ENCODE peak calls at places on chromosomes 2 and 18, in nine cellular contexts. One of them, this sample, is unnamed.
A peak's percentile ranks its signal among the peaks of the same experiment; 100 is the strongest.

GRCh38 chr2:9690716-9691498 is 60.1 kb upstream of the YWHAQ start:
- DNase-seq in mesenchymal stem cell: no peak
- DNase-seq in tibial artery: no peak
- DNase-seq in breast epithelium: no peak
- DNase-seq in upper lobe of right lung: no peak
- DNase-seq in osteoblast: no peak
- DNase-seq in GM23248: no peak
- DNase-seq in thyroid gland: no peak
- DNase-seq in left lung: no peak
- DNase-seq in this sample: no peak

GRCh38 chr2:133801956-133802355 is 233.7 kb upstream of the NCKAP5 start:
- DNase-seq in tibial artery: no peak
- DNase-seq in osteoblast: no peak
- DNase-seq in breast epithelium: no peak
- DNase-seq in mesenchymal stem cell: no peak
- DNase-seq in upper lobe of right lung: no peak
- DNase-seq in GM23248: no peak
- DNase-seq in thyroid gland: no peak
- DNase-seq in left lung: no peak
- DNase-seq in this sample: no peak

GRCh38 chr18:13361422-13361821 is 142.9 kb downstream of the LDLRAD4 start:
- DNase-seq in thyroid gland: no peak
- DNase-seq in tibial artery: no peak
- DNase-seq in upper lobe of right lung: no peak
- DNase-seq in breast epithelium: no peak
- DNase-seq in left lung: no peak
- DNase-seq in mesenchymal stem cell: no peak
- DNase-seq in GM23248: no peak
- DNase-seq in osteoblast: no peak
- DNase-seq in this sample: no peak

GRCh38 chr18:47846431-47846830 is 84.0 kb downstream of the SMAD2 start:
- DNase-seq in mesenchymal stem cell: peak; percentile 4
- DNase-seq in breast epithelium: no peak
- DNase-seq in osteoblast: no peak
- DNase-seq in thyroid gland: no peak
- DNase-seq in left lung: no peak
- DNase-seq in upper lobe of right lung: no peak
- DNase-seq in GM23248: no peak
- DNase-seq in tibial artery: no peak
- DNase-seq in this sample: no peak

GRCh38 chr2:241852981-241853631 is 5.6 kb downstream of the PDCD1 start:
- DNase-seq in osteoblast: peak; percentile 79
- DNase-seq in left lung: no peak
- DNase-seq in upper lobe of right lung: no peak
- DNase-seq in mesenchymal stem cell: no peak
- DNase-seq in breast epithelium: no peak
- DNase-seq in GM23248: no peak
- DNase-seq in thyroid gland: no peak
- DNase-seq in tibial artery: peak; percentile 63
- DNase-seq in this sample: no peak

GRCh38 chr2:219045937-219046550 is 4.7 kb upstream of the CFAP65 start:
- DNase-seq in tibial artery: no peak
- DNase-seq in GM23248: peak; percentile 55
- DNase-seq in breast epithelium: no peak
- DNase-seq in osteoblast: peak; percentile 81
- DNase-seq in thyroid gland: no peak
- DNase-seq in mesenchymal stem cell: peak; percentile 45
- DNase-seq in upper lobe of right lung: no peak
- DNase-seq in left lung: no peak
- DNase-seq in this sample: no peak

GRCh38 chr2:52336951-52337350 is 1305.0 kb upstream of the NRXN1 start:
- DNase-seq in breast epithelium: no peak
- DNase-seq in osteoblast: no peak
- DNase-seq in upper lobe of right lung: no peak
- DNase-seq in tibial artery: no peak
- DNase-seq in GM23248: no peak
- DNase-seq in left lung: no peak
- DNase-seq in mesenchymal stem cell: peak; percentile 42
- DNase-seq in thyroid gland: no peak
- DNase-seq in this sample: no peak

GRCh38 chr2:8761529-8762164 is 75.8 kb downstream of the KIDINS220 start:
- DNase-seq in breast epithelium: no peak
- DNase-seq in left lung: no peak
- DNase-seq in tibial artery: no peak
- DNase-seq in mesenchymal stem cell: peak; percentile 50
- DNase-seq in upper lobe of right lung: no peak
- DNase-seq in thyroid gland: no peak
- DNase-seq in osteoblast: peak; percentile 41
- DNase-seq in GM23248: peak; percentile 59
- DNase-seq in this sample: no peak

GRCh38 chr2:174602741-174603140 is 5.1 kb upstream of the WIPF1 start:
- DNase-seq in GM23248: peak; percentile 37
- DNase-seq in mesenchymal stem cell: no peak
- DNase-seq in upper lobe of right lung: no peak
- DNase-seq in left lung: no peak
- DNase-seq in thyroid gland: no peak
- DNase-seq in breast epithelium: no peak
- DNase-seq in tibial artery: no peak
- DNase-seq in osteoblast: no peak
- DNase-seq in this sample: no peak

GRCh38 chr2:12613137-12613912 is 103.4 kb upstream of the TRIB2 start:
- DNase-seq in mesenchymal stem cell: no peak
- DNase-seq in osteoblast: no peak
- DNase-seq in upper lobe of right lung: no peak
- DNase-seq in GM23248: no peak
- DNase-seq in tibial artery: no peak
- DNase-seq in thyroid gland: no peak
- DNase-seq in left lung: no peak
- DNase-seq in breast epithelium: no peak
- DNase-seq in this sample: no peak

GRCh38 chr2:53969285-53970094 is 1.3 kb downstream of the PSME4 start:
- DNase-seq in GM23248: peak; percentile 86
- DNase-seq in mesenchymal stem cell: peak; percentile 86
- DNase-seq in tibial artery: no peak
- DNase-seq in breast epithelium: no peak
- DNase-seq in thyroid gland: no peak
- DNase-seq in left lung: no peak
- DNase-seq in upper lobe of right lung: no peak
- DNase-seq in osteoblast: peak; percentile 63
- DNase-seq in this sample: no peak

GRCh38 chr2:197141669-197142068 is 168.9 kb downstream of the ANKRD44 start:
- DNase-seq in breast epithelium: no peak
- DNase-seq in left lung: no peak
- DNase-seq in osteoblast: no peak
- DNase-seq in mesenchymal stem cell: no peak
- DNase-seq in GM23248: no peak
- DNase-seq in thyroid gland: no peak
- DNase-seq in tibial artery: no peak
- DNase-seq in upper lobe of right lung: no peak
- DNase-seq in this sample: no peak

GRCh38 chr2:96538487-96539214 is 2.1 kb downstream of the ARID5A start:
- DNase-seq in left lung: peak; percentile 86
- DNase-seq in osteoblast: peak; percentile 44
- DNase-seq in mesenchymal stem cell: peak; percentile 49
- DNase-seq in GM23248: peak; percentile 66
- DNase-seq in thyroid gland: peak; percentile 81
- DNase-seq in upper lobe of right lung: peak; percentile 87
- DNase-seq in tibial artery: peak; percentile 89
- DNase-seq in breast epithelium: peak; percentile 90
- DNase-seq in this sample: peak; percentile 92

GRCh38 chr18:32910694-32911296 is 138.0 kb upstream of the KLHL14 start:
- DNase-seq in upper lobe of right lung: no peak
- DNase-seq in tibial artery: no peak
- DNase-seq in breast epithelium: no peak
- DNase-seq in mesenchymal stem cell: no peak
- DNase-seq in GM23248: no peak
- DNase-seq in left lung: no peak
- DNase-seq in thyroid gland: no peak
- DNase-seq in osteoblast: no peak
- DNase-seq in this sample: no peak

GRCh38 chr2:157932480-157933205 is 56.5 kb upstream of the ACVR1 start:
- DNase-seq in osteoblast: peak; percentile 46
- DNase-seq in tibial artery: no peak
- DNase-seq in thyroid gland: no peak
- DNase-seq in GM23248: no peak
- DNase-seq in left lung: no peak
- DNase-seq in breast epithelium: no peak
- DNase-seq in upper lobe of right lung: no peak
- DNase-seq in mesenchymal stem cell: no peak
- DNase-seq in this sample: no peak

GRCh38 chr2:54728669-54729120 is 5.2 kb downstream of the EML6 start:
- DNase-seq in GM23248: peak; percentile 93
- DNase-seq in left lung: no peak
- DNase-seq in breast epithelium: no peak
- DNase-seq in osteoblast: peak; percentile 96
- DNase-seq in tibial artery: no peak
- DNase-seq in upper lobe of right lung: no peak
- DNase-seq in thyroid gland: no peak
- DNase-seq in mesenchymal stem cell: peak; percentile 62
- DNase-seq in this sample: no peak

GRCh38 chr18:26003817-26004216 is 86.6 kb downstream of the SS18 start:
- DNase-seq in tibial artery: no peak
- DNase-seq in left lung: no peak
- DNase-seq in osteoblast: no peak
- DNase-seq in mesenchymal stem cell: no peak
- DNase-seq in upper lobe of right lung: no peak
- DNase-seq in thyroid gland: no peak
- DNase-seq in breast epithelium: no peak
- DNase-seq in GM23248: no peak
- DNase-seq in this sample: no peak

GRCh38 chr2:20164061-20164733 is 60.7 kb downstream of the SDC1 start:
- DNase-seq in left lung: no peak
- DNase-seq in upper lobe of right lung: peak; percentile 53
- DNase-seq in osteoblast: peak; percentile 32
- DNase-seq in GM23248: peak; percentile 50
- DNase-seq in thyroid gland: no peak
- DNase-seq in breast epithelium: no peak
- DNase-seq in mesenchymal stem cell: peak; percentile 37
- DNase-seq in tibial artery: peak; percentile 55
- DNase-seq in this sample: no peak

GRCh38 chr2:232571026-232571474 is 20.6 kb downstream of the EIF4E2 start:
- DNase-seq in osteoblast: no peak
- DNase-seq in breast epithelium: no peak
- DNase-seq in thyroid gland: peak; percentile 56
- DNase-seq in upper lobe of right lung: no peak
- DNase-seq in tibial artery: no peak
- DNase-seq in mesenchymal stem cell: no peak
- DNase-seq in GM23248: no peak
- DNase-seq in left lung: no peak
- DNase-seq in this sample: no peak

GRCh38 chr18:250685-251084 is 17.2 kb downstream of the THOC1 start:
- DNase-seq in thyroid gland: no peak
- DNase-seq in mesenchymal stem cell: peak; percentile 72
- DNase-seq in tibial artery: no peak
- DNase-seq in osteoblast: peak; percentile 63
- DNase-seq in GM23248: peak; percentile 54
- DNase-seq in upper lobe of right lung: no peak
- DNase-seq in breast epithelium: no peak
- DNase-seq in left lung: no peak
- DNase-seq in this sample: no peak

GRCh38 chr2:70084973-70085710 is 2.1 kb upstream of the PCBP1 start:
- DNase-seq in GM23248: no peak
- DNase-seq in thyroid gland: peak; percentile 90
- DNase-seq in tibial artery: peak; percentile 71
- DNase-seq in breast epithelium: peak; percentile 51
- DNase-seq in left lung: peak; percentile 69
- DNase-seq in mesenchymal stem cell: no peak
- DNase-seq in upper lobe of right lung: no peak
- DNase-seq in osteoblast: peak; percentile 62
- DNase-seq in this sample: peak; percentile 56

GRCh38 chr2:165662720-165663119 is 131.3 kb downstream of the GALNT3 start:
- DNase-seq in breast epithelium: no peak
- DNase-seq in tibial artery: no peak
- DNase-seq in upper lobe of right lung: no peak
- DNase-seq in left lung: no peak
- DNase-seq in thyroid gland: no peak
- DNase-seq in mesenchymal stem cell: no peak
- DNase-seq in osteoblast: no peak
- DNase-seq in GM23248: no peak
- DNase-seq in this sample: no peak
- H3K4me1 ChIP-seq in breast epithelium: no peaks in the 10 kb centered on the region
- H3K4me1 ChIP-seq in tibial artery: no peaks in the 10 kb centered on the region
- H3K4me1 ChIP-seq in upper lobe of right lung: no peaks in the 10 kb centered on the region
- H3K4me1 ChIP-seq in left lung: no peaks in the 10 kb centered on the region
- H3K4me1 ChIP-seq in thyroid gland: no peaks in the 10 kb centered on the region
- H3K4me1 ChIP-seq in mesenchymal stem cell: no peaks in the 10 kb centered on the region
- H3K4me1 ChIP-seq in osteoblast: no peaks in the 10 kb centered on the region
- H3K4me1 ChIP-seq in GM23248: no peaks in the 10 kb centered on the region
- H3K4me1 ChIP-seq in this sample: no peaks in the 10 kb centered on the region

GRCh38 chr2:42917374-42918017 is 125.1 kb upstream of the HAAO start:
- DNase-seq in breast epithelium: peak; percentile 64
- DNase-seq in left lung: peak; percentile 55
- DNase-seq in osteoblast: no peak
- DNase-seq in mesenchymal stem cell: peak; percentile 66
- DNase-seq in thyroid gland: peak; percentile 34
- DNase-seq in tibial artery: peak; percentile 62
- DNase-seq in GM23248: peak; percentile 95
- DNase-seq in upper lobe of right lung: peak; percentile 44
- DNase-seq in this sample: no peak
- H3K4me1 ChIP-seq in breast epithelium: peaks cover 4% of the 10 kb centered on the region
- H3K4me1 ChIP-seq in left lung: peaks cover 4% of the 10 kb centered on the region
- H3K4me1 ChIP-seq in osteoblast: peaks cover 15% of the 10 kb centered on the region
- H3K4me1 ChIP-seq in mesenchymal stem cell: peaks cover 4% of the 10 kb centered on the region
- H3K4me1 ChIP-seq in thyroid gland: no peaks in the 10 kb centered on the region
- H3K4me1 ChIP-seq in tibial artery: peaks cover 28% of the 10 kb centered on the region
- H3K4me1 ChIP-seq in GM23248: peaks cover 40% of the 10 kb centered on the region
- H3K4me1 ChIP-seq in upper lobe of right lung: peaks cover 6% of the 10 kb centered on the region
- H3K4me1 ChIP-seq in this sample: no peaks in the 10 kb centered on the region

GRCh38 chr2:74036010-74036409 is 51.3 kb downstream of the TET3 start:
- DNase-seq in tibial artery: no peak
- DNase-seq in mesenchymal stem cell: no peak
- DNase-seq in upper lobe of right lung: no peak
- DNase-seq in osteoblast: no peak
- DNase-seq in GM23248: no peak
- DNase-seq in thyroid gland: no peak
- DNase-seq in left lung: no peak
- DNase-seq in breast epithelium: no peak
- DNase-seq in this sample: no peak
- H3K4me1 ChIP-seq in tibial artery: peaks cover 10% of the 10 kb centered on the region
- H3K4me1 ChIP-seq in mesenchymal stem cell: peaks cover 10% of the 10 kb centered on the region
- H3K4me1 ChIP-seq in upper lobe of right lung: peaks cover 40% of the 10 kb centered on the region
- H3K4me1 ChIP-seq in osteoblast: peaks cover 6% of the 10 kb centered on the region
- H3K4me1 ChIP-seq in GM23248: peaks cover 11% of the 10 kb centered on the region
- H3K4me1 ChIP-seq in thyroid gland: peaks cover 8% of the 10 kb centered on the region
- H3K4me1 ChIP-seq in left lung: peaks cover 26% of the 10 kb centered on the region
- H3K4me1 ChIP-seq in breast epithelium: no peaks in the 10 kb centered on the region
- H3K4me1 ChIP-seq in this sample: peaks cover 19% of the 10 kb centered on the region

DNA sequence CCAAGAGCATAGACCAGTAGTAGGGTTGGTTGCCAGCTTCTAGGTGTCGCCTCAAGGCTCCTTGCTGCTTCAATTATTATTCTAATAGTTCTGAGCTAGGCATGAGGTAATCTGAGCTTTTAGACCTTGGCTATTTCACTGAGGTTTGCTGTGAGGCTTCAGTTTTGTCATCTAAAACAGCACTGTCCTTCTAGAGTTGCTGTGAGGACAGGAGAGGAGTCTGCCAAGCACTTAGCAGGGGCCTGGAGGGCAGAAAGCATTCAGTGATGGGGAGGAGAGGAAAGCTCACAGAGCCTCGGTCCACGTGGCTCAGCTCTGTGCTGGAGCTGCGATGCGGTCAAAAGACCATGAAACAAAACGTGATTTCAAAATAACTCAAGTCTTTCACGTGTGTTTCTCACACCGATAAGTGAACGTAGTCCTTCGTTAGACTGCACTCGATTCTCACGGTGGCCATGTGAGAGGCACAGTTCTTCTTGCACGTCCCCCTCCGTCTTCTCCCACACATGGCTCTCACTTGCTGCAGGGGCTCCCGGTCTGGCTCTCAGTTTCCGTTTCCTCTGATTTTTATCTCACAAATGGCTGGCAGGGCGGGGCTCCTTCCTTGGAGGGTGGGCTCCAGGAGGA is 113.7 kb downstream of the B3GNT2 start:
- DNase-seq in mesenchymal stem cell: no peak
- DNase-seq in osteoblast: no peak
- DNase-seq in breast epithelium: peak; percentile 50
- DNase-seq in thyroid gland: peak; percentile 26
- DNase-seq in left lung: no peak
- DNase-seq in upper lobe of right lung: no peak
- DNase-seq in GM23248: no peak
- DNase-seq in tibial artery: no peak
- DNase-seq in this sample: no peak
- H3K4me1 ChIP-seq in mesenchymal stem cell: peaks cover 20% of the 10 kb centered on the region
- H3K4me1 ChIP-seq in osteoblast: no peaks in the 10 kb centered on the region
- H3K4me1 ChIP-seq in breast epithelium: peaks cover 24% of the 10 kb centered on the region
- H3K4me1 ChIP-seq in thyroid gland: peaks cover 16% of the 10 kb centered on the region
- H3K4me1 ChIP-seq in left lung: no peaks in the 10 kb centered on the region
- H3K4me1 ChIP-seq in upper lobe of right lung: peaks cover 36% of the 10 kb centered on the region
- H3K4me1 ChIP-seq in GM23248: no peaks in the 10 kb centered on the region
- H3K4me1 ChIP-seq in tibial artery: peaks cover 23% of the 10 kb centered on the region
- H3K4me1 ChIP-seq in this sample: peaks cover 41% of the 10 kb centered on the region

This sample was measured in effector memory CD4-positive, alpha-beta T cell.